ENCODE peak calls at places on chromosomes 6 and 20, in four cellular contexts. G is left cardiac atrium, K is erythroblast, V is AG04450. U is an unnamed sample.

GRCh38 chr6:107624541-107624940 is 134.6 kb downstream of the SOBP start:
- DNase-seq in K (no peak), G (no peak), V (no peak), U (no peak)

GRCh38 chr6:131733376-131734016 is 22.7 kb upstream of the CTAGE9 start:
- DNase-seq in V (no peak), K (no peak), G (no peak), U (peak)

GRCh38 chr20:45905505-45906079 is 6.4 kb downstream of the PLTP start:
- DNase-seq in V (no peak), G (no peak), K (no peak), U (no peak)

GRCh38 chr20:44423480-44423879 is 52.2 kb upstream of the TTPAL start:
- DNase-seq in K (no peak), V (no peak), G (no peak), U (no peak)

GRCh38 chr6:11428895-11429294 is 108.7 kb upstream of the TMEM170B start:
- DNase-seq in G (no peak), K (no peak), V (peak), U (no peak)

GRCh38 chr6:141199074-141199473 is 933.7 kb upstream of the GJE1 start:
- DNase-seq in G (no peak), V (peak), K (no peak), U (no peak)

GRCh38 chr20:63924241-63924640 is 29.3 kb downstream of the DNAJC5 start:
- DNase-seq in V (no peak), G (no peak), K (no peak), U (no peak)

GRCh38 chr6:148432405-148433195 is 90.0 kb downstream of the SASH1 start:
- DNase-seq in G (peak), K (no peak), V (no peak), U (no peak)

GRCh38 chr20:6074784-6075183 is 20.9 kb upstream of the LRRN4 start:
- DNase-seq in G (no peak), K (no peak), V (no peak), U (no peak)